ENCODE peak calls at places on chromosomes 7 and 10, in four cellular contexts. U is tibial nerve, V is HFF-Myc, G is pancreas. D is an unnamed sample.

GRCh38 chr10:6239213-6239991 is 36.7 kb downstream of the PFKFB3 start:
- DNase-seq in U (no peak), V (peak; percentile 99), G (no peak), D (no peak)

GRCh38 chr10:7998831-7999230 is 55.7 kb upstream of the GATA3 start:
- DNase-seq in U (no peak), V (no peak), G (no peak), D (no peak)

GRCh38 chr7:85750454-85750949 is 563.6 kb upstream of the SEMA3D start:
- DNase-seq in U (no peak), V (peak; percentile 39), G (peak; percentile 64), D (peak; percentile 32)

GRCh38 chr7:34019431-34019830 is 114.1 kb downstream of the BMPER start:
- DNase-seq in U (no peak), V (no peak), G (no peak), D (no peak)

GRCh38 chr7:130641040-130641439 is 27.5 kb downstream of the COPG2 start:
- DNase-seq in U (no peak), V (no peak), G (no peak), D (no peak)

GRCh38 chr10:124493191-124493936 is 31.7 kb downstream of the LHPP start:
- DNase-seq in U (no peak), V (no peak), G (no peak), D (no peak)

GRCh38 chr7:91866599-91867148 is 13.8 kb downstream of the MTERF1 start:
- DNase-seq in U (no peak), V (no peak), G (no peak), D (no peak)

GRCh38 chr7:29749701-29750321 is 56.5 kb upstream of the WIPF3 start:
- DNase-seq in U (no peak), V (no peak), G (no peak), D (no peak)

GRCh38 chr7:129951076-129952011 is 1.4 kb downstream of the UBE2H start:
- DNase-seq in U (no peak), V (no peak), G (peak; percentile 55), D (no peak)

GRCh38 chr7:106371629-106372028 is 86.8 kb upstream of the NAMPT start:
- DNase-seq in U (no peak), V (no peak), G (no peak), D (no peak)

GRCh38 chr10:122955892-122956291 is 1.9 kb upstream of the C10orf88 start:
- DNase-seq in U (no peak), V (no peak), G (no peak), D (no peak)
- H3K4me3 ChIP-seq in U (no peak overlapping the region), V (no peak overlapping the region), G (no peak overlapping the region), D (no peak overlapping the region)

DNA sequence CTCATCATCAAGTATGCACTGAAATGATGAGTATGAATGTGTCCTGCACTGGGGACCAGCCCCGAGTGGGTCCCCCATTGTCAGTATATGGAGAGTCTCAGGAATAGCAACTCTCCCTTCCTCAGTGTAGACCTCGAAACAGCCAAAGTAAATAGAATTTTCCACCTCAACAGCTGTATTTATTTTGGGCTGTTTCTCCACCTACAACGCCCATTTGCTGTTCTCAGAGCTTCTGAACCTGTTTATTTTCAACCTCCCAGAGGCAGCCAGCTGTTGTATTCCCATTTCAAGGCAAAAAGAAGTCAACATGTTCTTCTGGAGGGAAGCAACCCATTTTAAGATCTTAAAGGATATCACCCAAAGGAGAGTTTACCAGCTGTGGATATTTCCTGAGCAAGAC is 59.6 kb upstream of the BICC1 start:
- DNase-seq in U (no peak), V (no peak), G (no peak), D (no peak)
- H3K4me3 ChIP-seq in U (no peak overlapping the region), V (no peak overlapping the region), G (no peak overlapping the region), D (no peak overlapping the region)

GRCh38 chr7:27167916-27168264 is 2.6 kb upstream of the HOXA9 start:
- DNase-seq in U (no peak), V (no peak), G (peak; percentile 7), D (no peak)
- H3K4me3 ChIP-seq in U (no peak overlapping the region), V (peak overlapping the region; percentile 83), G (no peak overlapping the region), D (no peak overlapping the region)

GRCh38 chr10:77921395-77921794 is 5.2 kb downstream of the DLG5 start:
- DNase-seq in U (no peak), V (no peak), G (no peak), D (no peak)
- H3K4me3 ChIP-seq in U (no peak overlapping the region), V (no peak overlapping the region), G (no peak overlapping the region), D (no peak overlapping the region)